ENCODE peak calls at places on chromosomes 5 and 9, in four cellular contexts. E is H1, U is K562, C is HepG2. J is an unnamed sample.

GRCh38 chr9:75985515-75985914 is 95.0 kb downstream of the PCSK5 start:
- DNase-seq in E (no peak), U (no peak), C (no peak), J (no peak)

GRCh38 chr9:87570000-87570834 is 72.5 kb downstream of the DAPK1 start:
- DNase-seq in E (no peak), U (no peak), C (peak), J (no peak)

GRCh38 chr9:99011161-99011709 is 67.5 kb downstream of the COL15A1 start:
- DNase-seq in E (no peak), U (no peak), C (no peak), J (no peak)

GRCh38 chr9:78612089-78612488 is 315.2 kb downstream of the PSAT1 start:
- DNase-seq in E (no peak), U (no peak), C (no peak), J (no peak)

GRCh38 chr5:72511371-72512178 is 4.4 kb upstream of the ZNF366 start:
- DNase-seq in E (no peak), U (no peak), C (no peak), J (no peak)

GRCh38 chr5:9544502-9545300 is 1.2 kb downstream of the SEMA5A start:
- DNase-seq in E (peak), U (peak), C (peak), J (no peak)

GRCh38 chr9:68805890-68806517 is 101.0 kb downstream of the PIP5K1B start:
- DNase-seq in E (no peak), U (no peak), C (no peak), J (no peak)

GRCh38 chr5:129996896-129997295 is 92.6 kb downstream of the CHSY3 start:
- DNase-seq in E (no peak), U (no peak), C (no peak), J (no peak)

GRCh38 chr5:88172847-88173758 is 95.5 kb downstream of the TMEM161B start:
- DNase-seq in E (no peak), U (no peak), C (peak), J (no peak)

GRCh38 chr5:179680780-179681411 is at the start of gene CBY3:
- DNase-seq in E (no peak), U (peak), C (peak), J (no peak)

GRCh38 chr5:55241756-55242155 is 8.3 kb upstream of the CCNO start:
- DNase-seq in E (no peak), U (no peak), C (no peak), J (no peak)

GRCh38 chr5:123460296-123460729 is 37.1 kb upstream of the CEP120 start:
- DNase-seq in E (no peak), U (peak), C (no peak), J (no peak)

GRCh38 chr5:143708672-143709071 is 103.3 kb upstream of the HMHB1 start:
- DNase-seq in E (no peak), U (no peak), C (no peak), J (no peak)

DNA sequence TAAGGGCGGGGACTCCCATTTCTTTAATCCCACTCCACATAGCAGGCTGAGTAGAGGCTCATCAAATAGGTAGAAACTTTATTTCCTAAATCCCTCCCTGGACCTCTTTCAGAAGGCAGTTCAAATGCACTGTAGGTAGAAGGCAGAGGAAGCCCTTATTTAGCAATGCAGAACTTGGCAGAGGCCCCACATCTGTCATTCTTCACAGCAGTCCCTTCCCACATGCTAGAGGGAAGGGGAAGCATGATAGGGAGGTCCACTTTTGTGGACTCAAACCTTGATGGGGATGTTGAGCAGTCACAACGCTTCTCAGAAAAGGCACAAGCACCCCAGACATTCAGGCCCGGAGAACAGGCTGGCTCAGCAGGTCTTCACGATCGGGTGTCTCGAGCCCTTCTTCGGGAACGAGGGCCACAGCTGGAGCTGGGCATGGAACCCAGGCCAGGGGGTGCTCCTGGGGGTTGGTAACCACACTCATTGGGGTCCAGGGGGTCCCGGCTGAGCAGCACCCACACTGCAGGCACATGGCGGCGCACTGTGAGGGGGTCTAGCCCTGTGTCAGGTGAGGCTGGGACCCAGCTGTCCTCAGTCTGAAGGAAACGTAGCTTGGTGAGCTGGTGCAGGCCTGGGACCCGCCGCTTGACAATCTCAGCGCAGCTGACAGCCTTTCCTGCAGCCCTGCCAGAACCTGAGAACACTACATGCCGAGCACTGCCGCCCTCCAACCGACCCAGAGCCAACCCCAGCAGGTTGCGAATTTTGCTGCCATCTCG is 1.3 kb downstream of the RPP25L start:
- DNase-seq in E (no peak), U (no peak), C (no peak), J (no peak)
- TF ChIP-seq RFX5 in E (no peak), U (no peak), C (no peak), J (no peak)

GRCh38 chr5:103800728-103801127 is 238.1 kb upstream of the NUDT12 start:
- DNase-seq in E (no peak), U (no peak), C (no peak), J (no peak)
- TF ChIP-seq CBX5 in E (no peak), U (no peak), C (no peak), J (no peak)

GRCh38 chr9:91694081-91694870 is 255.8 kb downstream of the ROR2 start:
- DNase-seq in E (no peak), U (no peak), C (no peak), J (no peak)
- TF ChIP-seq RFX5 in E (no peak), U (no peak), C (no peak), J (no peak)

DNA sequence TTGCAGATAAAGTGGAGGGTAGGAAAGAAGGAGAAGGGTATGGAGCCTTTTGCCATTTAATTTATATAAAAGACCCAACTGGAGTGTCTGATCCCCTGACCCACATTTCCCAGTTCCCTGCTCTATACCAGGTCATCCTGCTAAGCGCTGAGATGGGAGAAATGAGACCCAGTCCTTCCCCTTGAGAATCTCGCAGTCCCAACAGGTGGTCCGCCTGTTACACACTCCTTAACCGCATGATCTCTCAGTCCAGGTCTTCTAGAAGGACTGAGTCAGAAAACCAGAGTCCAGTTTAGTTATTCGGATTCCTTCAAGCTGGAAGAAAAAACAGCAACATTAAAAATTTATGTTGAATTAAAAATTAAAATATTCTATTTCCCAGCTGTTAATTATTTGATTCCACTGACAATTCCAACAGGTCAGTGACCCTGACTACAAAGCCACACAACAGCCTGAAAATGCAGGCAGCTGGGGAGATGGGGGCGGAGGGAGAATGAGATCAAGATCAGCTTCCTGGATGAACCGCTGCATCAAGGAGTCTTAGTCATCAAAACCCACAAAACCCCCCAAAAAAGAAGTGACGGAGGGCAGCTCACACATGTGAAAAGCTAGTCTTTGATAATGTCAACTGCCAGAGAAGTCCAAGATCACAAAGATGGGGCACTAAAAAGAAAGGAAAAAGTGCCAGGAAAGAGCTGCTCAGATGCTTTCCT is 44.0 kb downstream of the GGTA1 start:
- DNase-seq in E (no peak), U (peak), C (no peak), J (no peak)
- TF ChIP-seq CBX5 in E (no peak), U (no peak), C (no peak), J (no peak)

DNA sequence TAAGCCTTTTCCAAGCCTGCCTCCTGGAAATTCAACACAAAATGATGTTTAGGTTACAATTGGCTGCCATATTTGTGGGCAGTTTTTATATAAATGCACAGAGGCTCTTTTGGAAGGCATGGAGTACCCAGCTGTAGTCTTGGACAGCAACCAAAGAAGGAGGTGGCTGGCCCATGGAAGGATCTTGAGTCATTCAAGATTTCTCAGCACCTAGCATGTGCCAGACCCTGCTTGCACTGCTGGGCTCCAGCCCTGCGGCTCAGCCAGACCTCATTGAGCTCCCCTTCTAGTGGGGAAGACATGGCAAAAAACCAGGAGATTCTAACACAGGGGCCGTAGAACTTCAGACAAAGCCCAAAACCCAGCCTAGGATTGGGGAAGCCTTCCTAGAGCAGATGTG is 22.1 kb downstream of the JADE2 start:
- DNase-seq in E (no peak), U (no peak), C (no peak), J (no peak)
- TF ChIP-seq RFX5 in E (no peak), U (no peak), C (no peak), J (no peak)

GRCh38 chr9:121771851-121772599 is 120.6 kb downstream of the DAB2IP start:
- DNase-seq in E (no peak), U (no peak), C (no peak), J (no peak)

GRCh38 chr9:121769939-121770338 is 118.5 kb downstream of the DAB2IP start:
- DNase-seq in E (no peak), U (no peak), C (no peak), J (no peak)

GRCh38 chr9:121772600-121773285 is 121.3 kb downstream of the DAB2IP start:
- DNase-seq in E (no peak), U (no peak), C (no peak), J (no peak)

GRCh38 chr9:121771418-121771817 is 120.0 kb downstream of the DAB2IP start:
- DNase-seq in E (no peak), U (no peak), C (no peak), J (no peak)

DNA sequence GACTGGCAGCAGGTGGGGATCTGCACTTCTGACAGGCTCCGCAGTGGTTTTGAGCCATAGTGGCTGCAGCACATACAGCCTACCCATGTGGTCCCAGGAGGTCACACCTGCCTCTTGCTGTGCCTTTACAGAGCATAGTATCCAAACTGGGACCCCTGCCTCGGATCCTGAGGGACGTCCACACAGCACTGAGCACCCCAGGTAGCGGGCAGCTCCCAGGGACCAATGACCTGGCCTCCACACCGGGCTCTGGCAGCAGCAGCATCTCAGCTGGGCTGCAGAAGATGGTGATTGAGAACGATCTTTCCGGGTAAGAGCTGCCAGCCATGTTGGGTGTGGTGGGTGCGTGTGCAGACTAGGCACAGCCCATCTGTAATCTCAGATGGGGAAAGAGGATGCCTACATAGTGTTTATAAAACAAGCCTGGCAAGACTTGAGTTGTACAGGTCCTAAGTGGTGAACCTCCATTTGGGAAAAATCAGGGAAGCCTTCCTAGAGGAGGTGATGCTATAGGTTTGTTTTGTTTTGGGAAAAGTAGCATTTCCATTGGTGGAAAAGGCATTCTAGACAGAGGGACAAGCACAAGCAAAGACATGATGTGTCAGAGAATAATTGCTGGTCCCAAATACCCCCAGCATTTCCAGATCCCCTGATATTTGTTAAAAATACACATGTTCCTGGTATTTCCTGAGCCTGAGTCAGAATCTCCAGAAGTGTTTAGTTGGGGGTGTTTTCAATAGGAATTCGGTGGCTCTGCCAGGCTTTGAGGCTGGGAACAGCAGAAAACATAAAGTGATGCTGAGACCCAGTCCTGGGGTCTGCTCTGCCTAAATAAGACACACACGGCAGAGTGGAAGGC is 119.2 kb downstream of the DAB2IP start:
- DNase-seq in E (no peak), U (no peak), C (no peak), J (no peak)
- TF ChIP-seq CBX5 in E (no peak), U (no peak), C (no peak), J (no peak)

GRCh38 chr5:1406681-1407640 is 38.3 kb downstream of the SLC6A3 start:
- DNase-seq in E (no peak), U (no peak), C (no peak), J (no peak)

GRCh38 chr5:1404062-1404461 is 41.2 kb downstream of the SLC6A3 start:
- DNase-seq in E (no peak), U (peak), C (no peak), J (no peak)

GRCh38 chr5:1405539-1406530 is 39.4 kb downstream of the SLC6A3 start:
- DNase-seq in E (no peak), U (no peak), C (no peak), J (no peak)

GRCh38 chr5:1402611-1403255 is 42.5 kb downstream of the SLC6A3 start:
- DNase-seq in E (no peak), U (no peak), C (no peak), J (no peak)

GRCh38 chr5:1405121-1405520 is 40.1 kb downstream of the SLC6A3 start:
- DNase-seq in E (no peak), U (no peak), C (no peak), J (no peak)
- TF ChIP-seq RFX5 in E (no peak), U (no peak), C (no peak), J (no peak)

DNA sequence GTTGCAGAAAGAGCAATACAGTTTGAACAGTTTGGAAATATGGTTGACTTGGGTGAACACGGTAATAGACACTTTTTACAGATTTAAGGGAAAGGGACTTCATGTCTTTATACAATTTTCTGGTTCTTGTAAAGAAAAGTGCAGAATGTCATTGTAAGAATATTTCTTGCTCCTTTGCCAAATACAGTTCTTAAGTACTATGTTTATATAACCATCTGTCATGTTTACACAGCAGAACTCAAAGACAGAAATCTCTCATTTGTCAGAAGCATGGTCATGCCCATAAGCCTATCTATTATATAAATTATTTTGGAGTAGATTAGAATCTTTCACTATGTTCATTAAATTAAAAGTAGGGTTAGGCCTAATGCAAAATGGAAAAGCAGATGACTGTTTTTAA is 558.2 kb downstream of the NR2F1-AS1 start:
- DNase-seq in E (no peak), U (no peak), C (no peak), J (no peak)
- TF ChIP-seq CBX5 in E (no peak), U (no peak), C (no peak), J (no peak)

GRCh38 chr9:80794197-80794596 is 895.1 kb downstream of the TLE1 start:
- DNase-seq in E (no peak), U (no peak), C (no peak), J (no peak)

GRCh38 chr9:80793706-80794105 is 895.6 kb downstream of the TLE1 start:
- DNase-seq in E (no peak), U (no peak), C (no peak), J (no peak)

GRCh38 chr9:80797427-80797825 is 891.9 kb downstream of the TLE1 start:
- DNase-seq in E (no peak), U (no peak), C (no peak), J (no peak)

GRCh38 chr9:80796662-80797426 is 892.5 kb downstream of the TLE1 start:
- DNase-seq in E (no peak), U (no peak), C (no peak), J (no peak)

DNA sequence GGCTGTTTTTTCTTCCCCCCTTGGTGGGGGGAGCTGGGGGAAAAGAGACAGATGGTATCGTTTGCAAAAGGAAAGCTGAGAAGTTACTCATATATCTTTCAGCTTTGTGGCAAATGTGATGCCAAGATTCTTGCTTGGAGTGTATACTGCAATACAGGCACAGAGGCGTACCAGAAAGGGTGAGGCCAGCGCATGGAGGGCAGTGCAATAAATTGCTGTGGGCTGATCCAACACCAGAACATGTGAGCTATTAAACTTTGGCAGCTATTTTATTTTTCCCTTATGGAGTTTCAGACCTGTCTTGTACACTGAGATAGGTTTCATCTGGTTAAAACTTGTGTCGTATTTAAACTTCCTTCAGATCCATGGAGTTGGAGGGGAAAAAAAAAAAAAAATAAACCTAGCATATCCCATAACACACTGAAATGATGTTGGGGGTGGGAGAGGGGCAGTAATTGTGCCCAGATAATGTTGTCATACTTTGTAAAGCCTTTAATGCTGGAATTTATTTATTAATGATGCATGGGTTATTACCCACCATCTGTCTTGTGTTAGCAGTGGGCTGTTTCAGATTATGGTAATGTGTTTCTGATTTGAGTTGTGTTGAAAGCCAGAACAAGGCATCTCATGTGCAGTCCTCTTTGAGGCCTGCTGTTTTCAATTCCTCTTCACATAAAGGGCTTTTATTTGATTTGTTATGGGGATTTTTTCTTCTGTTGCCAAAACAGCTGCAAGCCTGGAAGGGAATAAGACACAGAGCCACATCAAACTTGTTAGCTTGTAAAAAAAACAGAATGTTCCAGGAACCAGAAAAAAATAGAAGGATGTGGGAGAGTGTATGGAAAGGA is 891.3 kb downstream of the TLE1 start:
- DNase-seq in E (no peak), U (no peak), C (no peak), J (no peak)
- TF ChIP-seq RFX5 in E (no peak), U (no peak), C (no peak), J (no peak)

J was measured in GM12878.